ENCODE peak calls at places on chromosomes 3 and 15, in five cellular contexts. One of them, this sample, is unnamed.

GRCh38 chr3:126836220-126836860 is 132.3 kb downstream of the CHCHD6 start:
- DNase-seq in activated CD4-positive, alpha-beta T cell treated with anti-CD3 and anti-CD28 coated beads, Interleukin-2, amount 50 U/mL, for 24 hours: no peak
- DNase-seq in sigmoid colon: peak
- DNase-seq in putamen: no peak
- DNase-seq in iris pigment epithelial cell: no peak
- DNase-seq in this sample: no peak

GRCh38 chr3:117586161-117586560 is 876.6 kb downstream of the TUSC7 start:
- DNase-seq in activated CD4-positive, alpha-beta T cell treated with anti-CD3 and anti-CD28 coated beads, Interleukin-2, amount 50 U/mL, for 24 hours: no peak
- DNase-seq in putamen: no peak
- DNase-seq in iris pigment epithelial cell: no peak
- DNase-seq in sigmoid colon: no peak
- DNase-seq in this sample: no peak

GRCh38 chr15:75920079-75920478 is 16.4 kb downstream of the FBXO22 start:
- DNase-seq in sigmoid colon: no peak
- DNase-seq in putamen: no peak
- DNase-seq in activated CD4-positive, alpha-beta T cell treated with anti-CD3 and anti-CD28 coated beads, Interleukin-2, amount 50 U/mL, for 24 hours: no peak
- DNase-seq in iris pigment epithelial cell: peak
- DNase-seq in this sample: no peak

GRCh38 chr3:154430014-154430413 is at the start of gene GPR149:
- DNase-seq in putamen: peak
- DNase-seq in sigmoid colon: no peak
- DNase-seq in activated CD4-positive, alpha-beta T cell treated with anti-CD3 and anti-CD28 coated beads, Interleukin-2, amount 50 U/mL, for 24 hours: no peak
- DNase-seq in iris pigment epithelial cell: no peak
- DNase-seq in this sample: no peak

GRCh38 chr15:88658972-88659931 is 20.4 kb downstream of the ISG20 start:
- DNase-seq in iris pigment epithelial cell: peak
- DNase-seq in putamen: no peak
- DNase-seq in sigmoid colon: peak
- DNase-seq in activated CD4-positive, alpha-beta T cell treated with anti-CD3 and anti-CD28 coated beads, Interleukin-2, amount 50 U/mL, for 24 hours: no peak
- DNase-seq in this sample: no peak

GRCh38 chr15:55742498-55742926 is 440 bp downstream of the PRTG start:
- DNase-seq in putamen: no peak
- DNase-seq in sigmoid colon: peak
- DNase-seq in iris pigment epithelial cell: peak
- DNase-seq in activated CD4-positive, alpha-beta T cell treated with anti-CD3 and anti-CD28 coated beads, Interleukin-2, amount 50 U/mL, for 24 hours: no peak
- DNase-seq in this sample: no peak

GRCh38 chr15:38996111-38996541 is 431.5 kb upstream of the RASGRP1 start:
- DNase-seq in iris pigment epithelial cell: peak
- DNase-seq in activated CD4-positive, alpha-beta T cell treated with anti-CD3 and anti-CD28 coated beads, Interleukin-2, amount 50 U/mL, for 24 hours: no peak
- DNase-seq in sigmoid colon: no peak
- DNase-seq in putamen: no peak
- DNase-seq in this sample: no peak

GRCh38 chr15:99536422-99537033 is 29.3 kb upstream of the MEF2A start:
- DNase-seq in sigmoid colon: peak
- DNase-seq in iris pigment epithelial cell: peak
- DNase-seq in activated CD4-positive, alpha-beta T cell treated with anti-CD3 and anti-CD28 coated beads, Interleukin-2, amount 50 U/mL, for 24 hours: no peak
- DNase-seq in putamen: peak
- DNase-seq in this sample: no peak

GRCh38 chr15:47987908-47988532 is 132.8 kb upstream of the SLC24A5 start:
- DNase-seq in sigmoid colon: no peak
- DNase-seq in iris pigment epithelial cell: peak
- DNase-seq in putamen: peak
- DNase-seq in activated CD4-positive, alpha-beta T cell treated with anti-CD3 and anti-CD28 coated beads, Interleukin-2, amount 50 U/mL, for 24 hours: no peak
- DNase-seq in this sample: no peak

GRCh38 chr15:68494573-68495105 is 62.7 kb upstream of the ITGA11 start:
- DNase-seq in sigmoid colon: no peak
- DNase-seq in activated CD4-positive, alpha-beta T cell treated with anti-CD3 and anti-CD28 coated beads, Interleukin-2, amount 50 U/mL, for 24 hours: no peak
- DNase-seq in putamen: no peak
- DNase-seq in iris pigment epithelial cell: no peak
- DNase-seq in this sample: no peak

GRCh38 chr3:133838916-133839800 is 33.5 kb downstream of the SRPRB start:
- DNase-seq in activated CD4-positive, alpha-beta T cell treated with anti-CD3 and anti-CD28 coated beads, Interleukin-2, amount 50 U/mL, for 24 hours: no peak
- DNase-seq in iris pigment epithelial cell: no peak
- DNase-seq in sigmoid colon: no peak
- DNase-seq in putamen: no peak
- DNase-seq in this sample: no peak

GRCh38 chr3:184399410-184399809 is 19.6 kb downstream of the CHRD start:
- DNase-seq in sigmoid colon: peak
- DNase-seq in iris pigment epithelial cell: peak
- DNase-seq in putamen: no peak
- DNase-seq in activated CD4-positive, alpha-beta T cell treated with anti-CD3 and anti-CD28 coated beads, Interleukin-2, amount 50 U/mL, for 24 hours: no peak
- DNase-seq in this sample: peak

GRCh38 chr3:125647318-125648014 is 52.2 kb upstream of the OSBPL11 start:
- DNase-seq in iris pigment epithelial cell: no peak
- DNase-seq in sigmoid colon: no peak
- DNase-seq in putamen: no peak
- DNase-seq in activated CD4-positive, alpha-beta T cell treated with anti-CD3 and anti-CD28 coated beads, Interleukin-2, amount 50 U/mL, for 24 hours: no peak
- DNase-seq in this sample: no peak

GRCh38 chr15:39273805-39274411 is 307.0 kb upstream of the THBS1 start:
- DNase-seq in sigmoid colon: no peak
- DNase-seq in activated CD4-positive, alpha-beta T cell treated with anti-CD3 and anti-CD28 coated beads, Interleukin-2, amount 50 U/mL, for 24 hours: no peak
- DNase-seq in putamen: no peak
- DNase-seq in iris pigment epithelial cell: no peak
- DNase-seq in this sample: no peak

GRCh38 chr15:94734460-94734859 is 503.1 kb downstream of the MCTP2 start:
- DNase-seq in putamen: no peak
- DNase-seq in iris pigment epithelial cell: no peak
- DNase-seq in activated CD4-positive, alpha-beta T cell treated with anti-CD3 and anti-CD28 coated beads, Interleukin-2, amount 50 U/mL, for 24 hours: no peak
- DNase-seq in sigmoid colon: no peak
- DNase-seq in this sample: no peak

GRCh38 chr15:63156086-63156707 is 1.1 kb downstream of the RPS27L start:
- DNase-seq in activated CD4-positive, alpha-beta T cell treated with anti-CD3 and anti-CD28 coated beads, Interleukin-2, amount 50 U/mL, for 24 hours: no peak
- DNase-seq in putamen: peak
- DNase-seq in sigmoid colon: no peak
- DNase-seq in iris pigment epithelial cell: no peak
- DNase-seq in this sample: no peak

GRCh38 chr15:25391971-25392733 is 46.7 kb downstream of the UBE3A start:
- DNase-seq in sigmoid colon: no peak
- DNase-seq in putamen: no peak
- DNase-seq in activated CD4-positive, alpha-beta T cell treated with anti-CD3 and anti-CD28 coated beads, Interleukin-2, amount 50 U/mL, for 24 hours: no peak
- DNase-seq in iris pigment epithelial cell: peak
- DNase-seq in this sample: no peak

GRCh38 chr3:53162672-53163458 is 1.9 kb downstream of the PRKCD start:
- DNase-seq in sigmoid colon: no peak
- DNase-seq in putamen: peak
- DNase-seq in activated CD4-positive, alpha-beta T cell treated with anti-CD3 and anti-CD28 coated beads, Interleukin-2, amount 50 U/mL, for 24 hours: no peak
- DNase-seq in iris pigment epithelial cell: no peak
- DNase-seq in this sample: no peak

GRCh38 chr15:63726491-63726890 is 107.3 kb downstream of the HERC1 start:
- DNase-seq in activated CD4-positive, alpha-beta T cell treated with anti-CD3 and anti-CD28 coated beads, Interleukin-2, amount 50 U/mL, for 24 hours: no peak
- DNase-seq in putamen: no peak
- DNase-seq in iris pigment epithelial cell: peak
- DNase-seq in sigmoid colon: no peak
- DNase-seq in this sample: no peak

GRCh38 chr3:67647390-67647878 is 7.0 kb downstream of the SUCLG2 start:
- DNase-seq in iris pigment epithelial cell: peak
- DNase-seq in activated CD4-positive, alpha-beta T cell treated with anti-CD3 and anti-CD28 coated beads, Interleukin-2, amount 50 U/mL, for 24 hours: no peak
- DNase-seq in sigmoid colon: no peak
- DNase-seq in putamen: no peak
- DNase-seq in this sample: no peak

GRCh38 chr15:92930776-92931175 is 30.7 kb downstream of the CHD2 start:
- DNase-seq in sigmoid colon: no peak
- DNase-seq in iris pigment epithelial cell: peak
- DNase-seq in putamen: no peak
- DNase-seq in activated CD4-positive, alpha-beta T cell treated with anti-CD3 and anti-CD28 coated beads, Interleukin-2, amount 50 U/mL, for 24 hours: no peak
- DNase-seq in this sample: no peak

GRCh38 chr3:122021811-122022401 is at the start of gene ILDR1:
- DNase-seq in sigmoid colon: no peak
- DNase-seq in putamen: no peak
- DNase-seq in iris pigment epithelial cell: no peak
- DNase-seq in activated CD4-positive, alpha-beta T cell treated with anti-CD3 and anti-CD28 coated beads, Interleukin-2, amount 50 U/mL, for 24 hours: no peak
- DNase-seq in this sample: no peak

GRCh38 chr15:39587910-39588530 is 7.1 kb downstream of the THBS1 start:
- DNase-seq in iris pigment epithelial cell: no peak
- DNase-seq in putamen: no peak
- DNase-seq in sigmoid colon: no peak
- DNase-seq in activated CD4-positive, alpha-beta T cell treated with anti-CD3 and anti-CD28 coated beads, Interleukin-2, amount 50 U/mL, for 24 hours: no peak
- DNase-seq in this sample: no peak

GRCh38 chr3:146395164-146395563 is 74.2 kb downstream of the PLSCR2 start:
- DNase-seq in putamen: no peak
- DNase-seq in iris pigment epithelial cell: no peak
- DNase-seq in sigmoid colon: no peak
- DNase-seq in activated CD4-positive, alpha-beta T cell treated with anti-CD3 and anti-CD28 coated beads, Interleukin-2, amount 50 U/mL, for 24 hours: no peak
- DNase-seq in this sample: no peak

GRCh38 chr15:63186065-63186464 is 3.3 kb upstream of the RAB8B start:
- DNase-seq in putamen: no peak
- DNase-seq in sigmoid colon: no peak
- DNase-seq in activated CD4-positive, alpha-beta T cell treated with anti-CD3 and anti-CD28 coated beads, Interleukin-2, amount 50 U/mL, for 24 hours: no peak
- DNase-seq in iris pigment epithelial cell: peak
- DNase-seq in this sample: no peak

GRCh38 chr3:138640537-138640936 is 32.0 kb downstream of the FAIM start:
- DNase-seq in putamen: no peak
- DNase-seq in iris pigment epithelial cell: no peak
- DNase-seq in activated CD4-positive, alpha-beta T cell treated with anti-CD3 and anti-CD28 coated beads, Interleukin-2, amount 50 U/mL, for 24 hours: no peak
- DNase-seq in sigmoid colon: no peak
- DNase-seq in this sample: no peak

GRCh38 chr3:99499235-99499798 is 139.1 kb upstream of the COL8A1 start:
- DNase-seq in putamen: no peak
- DNase-seq in iris pigment epithelial cell: peak
- DNase-seq in activated CD4-positive, alpha-beta T cell treated with anti-CD3 and anti-CD28 coated beads, Interleukin-2, amount 50 U/mL, for 24 hours: no peak
- DNase-seq in sigmoid colon: no peak
- DNase-seq in this sample: no peak